ENCODE peak calls at places on chromosomes 13 and 19, in four cellular contexts. T is H1, P is K562, L is IMR-90. V is an unnamed sample.

GRCh38 chr19:1132625-1133383 is 29.0 kb downstream of the GPX4 start:
- DNase-seq in T (no peak), P (no peak), L (no peak), V (no peak)

GRCh38 chr19:15297416-15298224 is 34.7 kb downstream of the BRD4 start:
- DNase-seq in T (no peak), P (no peak), L (peak; percentile 83), V (no peak)

GRCh38 chr13:44103721-44104490 is 224.2 kb downstream of the LACC1 start:
- DNase-seq in T (no peak), P (no peak), L (no peak), V (no peak)

GRCh38 chr13:94595006-94595942 is 678 bp downstream of the TGDS start:
- DNase-seq in T (no peak), P (peak; percentile 30), L (peak; percentile 30), V (no peak)

GRCh38 chr19:12838182-12838890 is at the start of gene MAST1:
- DNase-seq in T (peak; percentile 86), P (peak; percentile 88), L (no peak), V (no peak)

GRCh38 chr13:82187227-82187626 is 1695.0 kb downstream of the SLITRK1 start:
- DNase-seq in T (no peak), P (no peak), L (no peak), V (no peak)

GRCh38 chr13:76879211-76879875 is 6.9 kb downstream of the KCTD12 start:
- DNase-seq in T (no peak), P (no peak), L (peak; percentile 70), V (peak; percentile 47)

GRCh38 chr13:113666951-113667701 is at the start of gene GRK1:
- DNase-seq in T (no peak), P (no peak), L (no peak), V (no peak)

GRCh38 chr19:57512845-57513244 is 13.1 kb downstream of the ZNF773 start:
- DNase-seq in T (no peak), P (no peak), L (peak; percentile 34), V (no peak)

GRCh38 chr19:31073485-31074221 is 275.6 kb downstream of the TSHZ3 start:
- DNase-seq in T (no peak), P (no peak), L (no peak), V (no peak)

GRCh38 chr19:23310729-23311211 is 60.6 kb upstream of the ZNF724 start:
- DNase-seq in T (no peak), P (no peak), L (no peak), V (no peak)

GRCh38 chr13:113581871-113582270 is 2.7 kb upstream of the TFDP1 start:
- DNase-seq in T (peak; percentile 39), P (no peak), L (no peak), V (no peak)

GRCh38 chr13:57935965-57936364 is 304.4 kb downstream of the PCDH17 start:
- DNase-seq in T (no peak), P (no peak), L (no peak), V (no peak)

GRCh38 chr19:15298847-15299567 is 33.3 kb downstream of the BRD4 start:
- DNase-seq in T (no peak), P (no peak), L (no peak), V (no peak)

GRCh38 chr13:50128406-50129048 is 113.3 kb downstream of the KCNRG start:
- DNase-seq in T (no peak), P (no peak), L (no peak), V (no peak)

GRCh38 chr19:7928741-7929701 is 3.1 kb upstream of the CTXN1 start:
- DNase-seq in T (peak; percentile 90), P (peak; percentile 70), L (peak; percentile 88), V (no peak)

GRCh38 chr19:33241530-33242101 is 16.0 kb upstream of the SLC7A10 start:
- DNase-seq in T (peak; percentile 72), P (peak; percentile 36), L (no peak), V (no peak)

GRCh38 chr13:45206340-45206739 is 5.5 kb upstream of the KCTD4 start:
- DNase-seq in T (no peak), P (no peak), L (peak; percentile 96), V (peak; percentile 21)

GRCh38 chr19:56162258-56162657 is 13.6 kb upstream of the GALP start:
- DNase-seq in T (no peak), P (peak; percentile 67), L (peak; percentile 41), V (no peak)

GRCh38 chr13:20703785-20704458 is 423 bp downstream of the IL17D start:
- DNase-seq in T (peak; percentile 83), P (peak; percentile 86), L (peak; percentile 82), V (peak; percentile 9)

GRCh38 chr13:38759390-38759789 is 72.5 kb downstream of the FREM2 start:
- DNase-seq in T (no peak), P (no peak), L (no peak), V (no peak)

GRCh38 chr19:18597809-18598660 is 8.6 kb downstream of the CRLF1 start:
- DNase-seq in T (no peak), P (no peak), L (no peak), V (no peak)

GRCh38 chr19:52492991-52493470 is 34.4 kb upstream of the ZNF808 start:
- DNase-seq in T (peak; percentile 72), P (peak; percentile 21), L (no peak), V (no peak)

GRCh38 chr13:27182844-27183497 is 11.4 kb upstream of the USP12 start:
- DNase-seq in T (no peak), P (peak; percentile 73), L (peak; percentile 95), V (no peak)

GRCh38 chr13:45711952-45712351 is 9.8 kb downstream of the CBY2 start:
- DNase-seq in T (no peak), P (no peak), L (no peak), V (no peak)

GRCh38 chr13:107462501-107462900 is 752.8 kb downstream of the LIG4 start:
- DNase-seq in T (no peak), P (no peak), L (peak; percentile 19), V (no peak)

GRCh38 chr19:40239415-40240226 is 13.1 kb upstream of the CCNP start:
- DNase-seq in T (no peak), P (no peak), L (no peak), V (no peak)

GRCh38 chr19:40242480-40242879 is 16.0 kb upstream of the CCNP start:
- DNase-seq in T (no peak), P (no peak), L (no peak), V (no peak)

GRCh38 chr19:40241125-40241808 is 14.8 kb upstream of the CCNP start:
- DNase-seq in T (no peak), P (no peak), L (no peak), V (no peak)

GRCh38 chr19:40240332-40240731 is 13.8 kb upstream of the CCNP start:
- DNase-seq in T (no peak), P (no peak), L (no peak), V (no peak)

GRCh38 chr19:40241809-40242384 is 15.4 kb upstream of the CCNP start:
- DNase-seq in T (no peak), P (no peak), L (no peak), V (no peak)
- TF ChIP-seq CHD1 in T (no peak), P (no peak), L (no peak), V (no peak)

DNA sequence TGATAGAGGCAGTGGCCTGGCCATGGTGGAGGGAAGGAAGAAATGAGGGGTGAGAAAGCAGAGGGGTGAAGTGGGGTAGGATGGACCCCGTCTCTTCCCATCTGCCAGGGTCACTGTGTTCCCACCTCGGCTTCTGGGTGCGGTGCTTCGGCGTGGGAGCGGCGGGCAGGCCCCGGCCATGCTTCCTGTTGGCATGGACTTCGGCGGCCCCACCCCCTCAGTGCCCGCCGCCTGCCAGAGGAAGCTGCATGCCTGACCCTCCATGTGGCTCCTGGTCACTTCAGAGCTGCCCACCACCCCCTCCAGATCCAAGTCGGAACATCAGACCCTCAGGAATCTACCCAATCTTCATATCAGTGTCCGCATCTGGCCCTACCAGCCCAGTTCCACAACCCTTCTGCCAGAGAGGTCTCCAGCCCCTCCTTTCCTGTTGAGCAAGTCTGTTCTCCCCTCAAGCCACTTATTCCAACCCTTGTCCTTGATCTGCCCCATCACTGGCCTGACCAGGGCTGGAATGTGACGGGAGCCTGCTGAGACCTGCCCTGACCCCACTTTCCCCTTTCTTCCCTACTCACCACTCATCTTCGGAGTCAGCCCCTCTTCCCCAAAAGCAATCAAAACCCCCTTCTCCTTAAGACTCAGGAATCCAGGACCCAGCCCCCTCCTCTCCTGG is 1.5 kb downstream of the KCNN4 start:
- DNase-seq in T (no peak), P (no peak), L (no peak), V (no peak)
- TF ChIP-seq CHD1 in T (no peak), P (no peak), L (no peak), V (no peak)

DNA sequence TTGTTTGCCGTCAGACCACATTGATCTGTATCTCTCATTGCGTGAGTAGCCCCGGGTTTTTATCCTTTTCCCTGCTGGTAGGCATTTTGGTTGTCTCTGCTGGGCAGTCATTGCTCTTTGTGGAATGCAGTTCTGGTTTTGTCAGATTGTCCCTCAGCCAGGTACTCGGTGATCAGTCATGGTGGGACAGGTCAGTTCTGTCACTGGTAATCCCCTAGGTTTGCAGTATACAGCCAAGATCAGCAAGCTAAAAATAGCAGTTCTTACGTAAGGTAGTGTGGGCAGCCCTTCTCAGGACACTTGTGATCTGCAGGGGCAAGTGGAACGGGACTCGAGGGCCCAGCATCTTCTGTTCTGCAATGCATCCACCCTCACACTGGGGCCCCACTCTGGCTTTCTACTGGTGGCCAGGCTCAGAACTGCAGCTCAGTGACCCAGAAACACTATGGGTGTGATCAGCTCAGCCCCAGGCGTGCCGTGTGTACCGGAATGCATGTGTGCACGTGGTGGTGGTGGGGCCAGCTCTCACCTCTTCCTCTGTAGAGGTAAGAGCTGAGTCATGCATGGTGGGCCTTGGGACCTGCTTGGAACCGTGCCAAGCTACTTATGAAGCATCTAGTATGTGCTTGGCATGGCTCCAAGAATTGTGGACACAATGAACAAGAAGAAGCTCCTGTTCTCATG is 6.3 kb downstream of the PLEKHF1 start:
- DNase-seq in T (no peak), P (peak; percentile 63), L (no peak), V (peak; percentile 88)
- TF ChIP-seq CHD1 in T (no peak), P (no peak), L (no peak), V (no peak)

GRCh38 chr19:42193706-42194105 is 23.8 kb downstream of the DEDD2 start:
- DNase-seq in T (no peak), P (no peak), L (peak; percentile 41), V (no peak)
- TF ChIP-seq CHD1 in T (no peak), P (no peak), L (no peak), V (no peak)

GRCh38 chr13:23289917-23290357 is 109.2 kb downstream of the SGCG start:
- DNase-seq in T (no peak), P (no peak), L (peak; percentile 47), V (no peak)
- TF ChIP-seq CHD1 in T (no peak), P (no peak), L (no peak), V (no peak)

GRCh38 chr13:60328073-60328472 is 68.9 kb upstream of the TDRD3 start:
- DNase-seq in T (no peak), P (no peak), L (no peak), V (no peak)

GRCh38 chr13:60326273-60326672 is 70.7 kb upstream of the TDRD3 start:
- DNase-seq in T (no peak), P (peak; percentile 5), L (no peak), V (no peak)

GRCh38 chr13:60331249-60332012 is 65.6 kb upstream of the TDRD3 start:
- DNase-seq in T (no peak), P (no peak), L (no peak), V (no peak)

GRCh38 chr13:60327551-60327950 is 69.5 kb upstream of the TDRD3 start:
- DNase-seq in T (no peak), P (no peak), L (no peak), V (no peak)

GRCh38 chr13:60329221-60329983 is 67.6 kb upstream of the TDRD3 start:
- DNase-seq in T (peak; percentile 71), P (peak; percentile 41), L (peak; percentile 16), V (peak; percentile 7)
- TF ChIP-seq CHD1 in T (no peak), P (no peak), L (no peak), V (no peak)

V was measured in GM12878.